ENCODE peak calls at places on chromosomes 13 and 19, in nine cellular contexts. V is right lobe of liver, J is heart left ventricle, I is right cardiac atrium, X is cardiac muscle cell, L is A549, G is upper lobe of left lung, P is GM23338, W is body of pancreas. Z is an unnamed sample.

GRCh38 chr13:66634384-66634783 is 595.8 kb downstream of the PCDH9 start:
- DNase-seq in V (no peak), J (no peak), I (no peak), X (peak; percentile 27), L (no peak), G (no peak), P (no peak), W (no peak), Z (no peak)

GRCh38 chr13:91228083-91228482 is 119.4 kb upstream of the MIR17HG start:
- DNase-seq in V (no peak), J (no peak), I (no peak), X (no peak), L (no peak), G (no peak), P (no peak), W (no peak), Z (no peak)

GRCh38 chr19:29520390-29520789 is 5.4 kb upstream of the VSTM2B start:
- DNase-seq in V (peak; percentile 5), J (no peak), I (no peak), X (no peak), L (no peak), G (no peak), P (no peak), W (no peak), Z (no peak)

GRCh38 chr19:49896863-49897621 is at the start of gene IL4I1:
- DNase-seq in V (no peak), J (peak; percentile 55), I (no peak), X (no peak), L (no peak), G (peak; percentile 54), P (no peak), W (no peak), Z (peak; percentile 43)

GRCh38 chr19:51702103-51702753 is 9.1 kb downstream of the SPACA6 start:
- DNase-seq in V (peak; percentile 58), J (peak; percentile 75), I (peak; percentile 87), X (peak; percentile 65), L (peak; percentile 71), G (peak; percentile 88), P (peak; percentile 93), W (peak; percentile 87), Z (peak; percentile 89)

GRCh38 chr19:48295458-48295857 is 25.6 kb downstream of the ZNF114 start:
- DNase-seq in V (no peak), J (no peak), I (no peak), X (no peak), L (no peak), G (no peak), P (no peak), W (no peak), Z (no peak)

GRCh38 chr13:21504379-21504778 is 45.3 kb upstream of the ZDHHC20 start:
- DNase-seq in V (no peak), J (no peak), I (no peak), X (no peak), L (no peak), G (no peak), P (no peak), W (no peak), Z (no peak)

GRCh38 chr13:94550030-94550738 is 45.8 kb downstream of the TGDS start:
- DNase-seq in V (no peak), J (no peak), I (no peak), X (no peak), L (no peak), G (peak; percentile 37), P (peak; percentile 75), W (no peak), Z (no peak)

GRCh38 chr13:100673376-100673830 is 1.2 kb downstream of the TMTC4 start:
- DNase-seq in V (no peak), J (no peak), I (peak; percentile 29), X (peak; percentile 38), L (no peak), G (no peak), P (peak; percentile 52), W (peak; percentile 20), Z (no peak)

GRCh38 chr13:100674848-100675659 is 459 bp upstream of the TMTC4 start:
- DNase-seq in V (peak; percentile 100), J (peak; percentile 100), I (peak; percentile 99), X (peak; percentile 98), L (peak; percentile 96), G (peak; percentile 100), P (peak; percentile 98), W (peak; percentile 99), Z (peak; percentile 97)

GRCh38 chr13:100675660-100676129 is 1.1 kb upstream of the TMTC4 start:
- DNase-seq in V (no peak), J (no peak), I (no peak), X (no peak), L (no peak), G (no peak), P (peak; percentile 30), W (no peak), Z (no peak)

GRCh38 chr13:100673831-100674362 is 698 bp downstream of the TMTC4 start:
- DNase-seq in V (peak; percentile 61), J (peak; percentile 35), I (peak; percentile 58), X (no peak), L (peak; percentile 61), G (peak; percentile 41), P (peak; percentile 43), W (peak; percentile 49), Z (no peak)

DNA sequence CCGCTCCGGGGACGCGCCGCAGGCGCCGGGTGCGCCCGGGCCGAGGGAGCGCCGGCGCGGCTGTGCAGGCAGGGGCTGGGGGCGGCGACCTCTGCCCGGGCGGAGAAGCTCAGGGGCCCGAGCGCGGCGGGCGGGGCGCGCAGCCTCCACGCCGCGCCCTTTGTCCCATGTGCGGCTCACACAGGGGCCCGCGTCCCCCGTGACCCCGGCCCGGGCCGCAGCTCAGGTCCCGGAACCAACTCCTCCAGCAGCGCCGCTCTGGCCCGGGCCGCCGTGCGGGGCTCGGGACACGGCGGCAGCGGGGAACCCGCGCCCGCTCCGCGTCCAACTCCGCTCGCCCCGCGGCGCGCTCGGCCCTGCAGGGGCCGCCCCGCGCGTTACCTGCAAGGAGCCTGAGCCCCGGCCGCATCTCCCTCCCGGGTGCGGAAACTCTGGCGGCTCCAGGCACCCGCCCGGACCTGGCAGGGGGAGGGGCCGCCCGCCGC is at the start of gene TMTC4:
- DNase-seq in V (no peak), J (no peak), I (no peak), X (peak; percentile 72), L (peak; percentile 10), G (no peak), P (peak; percentile 35), W (no peak), Z (no peak)
- H3K27ac ChIP-seq in V (peak within 1 kb of the TSS; percentile 91), J (peak within 1 kb of the TSS; percentile 84), I (peak within 1 kb of the TSS; percentile 73), X (peak within 1 kb of the TSS; percentile 61), L (peak within 1 kb of the TSS; percentile 92), G (peak within 1 kb of the TSS; percentile 94), P (no peak within 1 kb of the TSS), W (peak within 1 kb of the TSS; percentile 84), Z (peak within 1 kb of the TSS; percentile 66)

GRCh38 chr13:111183087-111183645 is 68.1 kb downstream of the ARHGEF7 start:
- DNase-seq in V (no peak), J (no peak), I (no peak), X (no peak), L (no peak), G (no peak), P (no peak), W (no peak), Z (no peak)

GRCh38 chr13:111183959-111184684 is 69.0 kb downstream of the ARHGEF7 start:
- DNase-seq in V (no peak), J (peak; percentile 39), I (no peak), X (no peak), L (no peak), G (no peak), P (no peak), W (no peak), Z (no peak)

GRCh38 chr13:111184685-111185401 is 69.7 kb downstream of the ARHGEF7 start:
- DNase-seq in V (no peak), J (peak; percentile 70), I (no peak), X (no peak), L (no peak), G (no peak), P (no peak), W (no peak), Z (no peak)

GRCh38 chr13:111179908-111180756 is 65.0 kb downstream of the ARHGEF7 start:
- DNase-seq in V (no peak), J (no peak), I (no peak), X (no peak), L (no peak), G (no peak), P (no peak), W (no peak), Z (no peak)

DNA sequence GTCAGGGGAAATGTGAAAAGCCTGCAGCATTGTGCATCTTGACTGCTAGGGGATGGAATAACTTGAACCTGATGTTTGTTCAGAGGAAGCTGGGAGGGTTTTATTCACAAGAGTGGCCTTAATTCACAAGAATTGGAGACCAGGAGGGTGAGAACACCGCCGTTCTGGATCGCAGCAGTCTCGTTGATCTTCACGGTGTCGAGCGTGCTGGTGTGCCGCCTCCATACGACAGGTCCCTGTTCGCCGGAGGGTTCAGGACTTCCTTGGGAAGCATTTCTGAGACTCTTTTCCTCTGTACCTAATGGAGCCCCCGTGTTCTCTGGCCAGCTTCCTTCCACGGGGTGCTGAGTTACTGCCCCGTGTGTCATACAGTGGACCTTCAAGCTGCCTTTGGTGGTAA is 66.9 kb downstream of the ARHGEF7 start:
- DNase-seq in V (no peak), J (no peak), I (no peak), X (no peak), L (no peak), G (no peak), P (no peak), W (no peak), Z (no peak)
- H3K4me1 ChIP-seq in V (peaks cover 8% of the 10 kb centered on the region), J (peaks cover 60% of the 10 kb centered on the region), I (peaks cover 34% of the 10 kb centered on the region), X (peaks cover 40% of the 10 kb centered on the region), L (no peaks in the 10 kb centered on the region), G (peaks cover 41% of the 10 kb centered on the region), P (peaks cover 18% of the 10 kb centered on the region), W (peaks cover 26% of the 10 kb centered on the region), Z (peaks cover 3% of the 10 kb centered on the region)

DNA sequence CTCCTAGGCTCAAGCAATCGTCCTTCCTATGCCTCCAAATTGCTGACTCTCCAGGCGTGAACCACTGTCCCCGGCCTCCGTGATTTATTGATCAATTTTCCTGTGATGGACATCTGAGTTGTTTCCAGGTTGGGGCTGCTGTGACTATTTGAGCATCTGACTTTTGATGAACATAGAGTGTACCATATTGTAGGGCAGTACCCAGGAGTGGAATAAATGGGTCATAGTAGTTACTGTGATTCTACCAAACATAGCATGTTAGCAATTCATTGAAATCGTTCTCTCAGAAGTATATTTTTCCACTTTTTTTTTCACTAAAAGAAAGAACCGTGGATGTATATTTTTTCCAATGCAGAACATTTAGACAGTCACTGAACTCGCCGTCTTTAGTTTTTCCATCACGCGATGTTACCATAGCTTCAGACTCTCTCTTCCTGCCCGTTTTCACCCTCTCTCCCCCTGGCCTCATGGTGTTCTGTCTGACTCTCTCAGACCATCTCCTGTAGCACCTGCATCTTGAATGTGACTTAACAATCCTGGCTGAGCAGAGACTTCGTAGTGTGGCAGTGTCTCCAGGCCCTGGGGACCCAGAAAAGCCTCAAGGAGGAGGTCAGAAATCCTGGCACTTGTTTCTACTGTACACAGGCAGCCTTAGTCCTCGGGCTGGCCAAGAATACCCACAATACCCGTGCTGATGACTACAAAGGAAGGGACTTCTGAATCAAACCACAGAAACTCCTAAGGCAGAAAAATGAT is 3.2 kb upstream of the RASGRP4 start:
- DNase-seq in V (no peak), J (no peak), I (no peak), X (no peak), L (no peak), G (no peak), P (no peak), W (no peak), Z (no peak)
- H3K27ac ChIP-seq in V (no peak overlapping the region), J (no peak overlapping the region), I (no peak overlapping the region), X (no peak overlapping the region), L (no peak overlapping the region), G (no peak overlapping the region), P (peak overlapping the region; percentile 66), W (no peak overlapping the region), Z (no peak overlapping the region)

DNA sequence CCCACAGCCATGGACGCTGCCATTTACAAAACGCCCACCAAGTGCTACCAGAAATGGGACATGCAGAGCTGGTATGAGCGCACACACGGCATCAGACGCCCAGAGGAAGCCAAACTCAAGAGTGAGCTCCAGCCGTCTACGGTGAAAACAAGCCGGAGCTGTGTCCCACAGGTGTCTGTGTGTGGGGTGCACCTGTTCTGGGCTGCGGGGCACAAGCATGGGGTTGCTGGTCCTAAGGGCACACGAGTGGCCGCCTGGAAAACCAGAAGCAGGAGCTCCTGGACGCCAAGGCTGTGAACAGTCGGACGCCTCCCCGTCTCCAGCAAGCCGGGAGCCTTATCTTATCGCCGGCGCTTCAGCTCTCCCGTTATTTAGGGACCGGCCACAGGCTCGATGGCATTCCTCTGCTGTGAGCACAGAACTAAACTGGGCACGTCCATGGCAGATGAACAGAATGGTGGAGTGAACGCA is 1.3 kb downstream of the ADPRHL1 start:
- DNase-seq in V (no peak), J (peak; percentile 75), I (peak; percentile 58), X (peak; percentile 93), L (no peak), G (no peak), P (no peak), W (no peak), Z (peak; percentile 58)
- H3K4me1 ChIP-seq in V (no peaks in the 10 kb centered on the region), J (peaks cover 47% of the 10 kb centered on the region), I (no peaks in the 10 kb centered on the region), X (peaks cover 50% of the 10 kb centered on the region), L (peaks cover 10% of the 10 kb centered on the region), G (peaks cover 8% of the 10 kb centered on the region), P (no peaks in the 10 kb centered on the region), W (peaks cover 23% of the 10 kb centered on the region), Z (no peaks in the 10 kb centered on the region)